ENCODE peak calls at places on chromosomes 16 and 17, in seven cellular contexts. I is B cell, T is endothelial cell, Q is lower lobe of right lung, H is AG04449, Z is epithelial cell of proximal tubule, W is thoracic aorta. N is an unnamed sample.
A peak's percentile ranks its signal among the peaks of the same experiment; 100 is the strongest.

GRCh38 chr17:61868074-61868473 is 4.7 kb upstream of the BRIP1 start:
- DNase-seq in I (no peak), W (no peak), T (no peak), H (no peak), Q (no peak), Z (no peak), N (no peak)

GRCh38 chr16:21268236-21268635 is 9.9 kb downstream of the CRYM start:
- DNase-seq in T (no peak), I (no peak), W (no peak), H (no peak), Q (no peak), Z (no peak), N (no peak)

GRCh38 chr16:75231570-75231969 is 12.8 kb downstream of the CTRB1 start:
- DNase-seq in I (no peak), H (no peak), T (no peak), W (no peak), Q (no peak), Z (no peak), N (no peak)

GRCh38 chr17:4162775-4163498 is 19.9 kb downstream of the CYB5D2 start:
- DNase-seq in W (no peak), H (no peak), I (no peak), Z (no peak), Q (no peak), T (no peak), N (no peak)

GRCh38 chr17:13429201-13429600 is 172.5 kb downstream of the HS3ST3A1 start:
- DNase-seq in H (peak; percentile 69), Q (no peak), T (no peak), W (no peak), Z (no peak), I (no peak), N (peak; percentile 95)

GRCh38 chr17:1997587-1998425 is 27.3 kb downstream of the RTN4RL1 start:
- DNase-seq in Z (no peak), I (no peak), Q (peak; percentile 70), W (no peak), T (no peak), H (no peak), N (no peak)

GRCh38 chr17:32241521-32242094 is 24.0 kb upstream of the RHBDL3 start:
- DNase-seq in H (no peak), I (no peak), W (no peak), Q (no peak), Z (no peak), T (no peak), N (no peak)

GRCh38 chr16:30651124-30652004 is 604 bp downstream of the PRR14 start:
- DNase-seq in I (peak; percentile 91), H (no peak), Q (peak; percentile 82), W (no peak), T (peak; percentile 73), Z (no peak), N (peak; percentile 91)

GRCh38 chr16:49593423-49594040 is 219.9 kb downstream of the C16orf78 start:
- DNase-seq in Q (no peak), I (no peak), W (no peak), T (no peak), Z (no peak), H (no peak), N (no peak)

GRCh38 chr16:491225-491919 is 36.1 kb upstream of the CAPN15 start:
- DNase-seq in Q (no peak), Z (no peak), W (no peak), I (no peak), H (no peak), T (no peak), N (no peak)

GRCh38 chr17:76234354-76234679 is 6.0 kb downstream of the RNF157 start:
- DNase-seq in T (no peak), H (no peak), I (no peak), Q (no peak), W (no peak), Z (no peak), N (no peak)

GRCh38 chr17:78873519-78874340 is 29.3 kb downstream of the CEP295NL start:
- DNase-seq in T (no peak), H (no peak), I (no peak), Q (no peak), Z (no peak), W (no peak), N (peak; percentile 60)

GRCh38 chr16:47143329-47143676 is 442 bp downstream of the NETO2 start:
- DNase-seq in H (no peak), I (peak; percentile 84), T (peak; percentile 86), Z (no peak), W (no peak), Q (peak; percentile 64), N (peak; percentile 60)

GRCh38 chr17:42797067-42798007 is 1.2 kb downstream of the COA3 start:
- DNase-seq in Z (peak; percentile 83), Q (no peak), H (no peak), I (no peak), W (no peak), T (no peak), N (no peak)

GRCh38 chr16:4373909-4374742 is 2.5 kb downstream of the VASN start:
- DNase-seq in H (peak; percentile 95), W (peak; percentile 64), Q (peak; percentile 79), Z (no peak), I (no peak), T (peak; percentile 45), N (peak; percentile 96)

GRCh38 chr16:29192329-29193247 is 207.7 kb downstream of the LAT start:
- DNase-seq in W (no peak), H (no peak), Z (no peak), T (no peak), I (no peak), Q (no peak), N (no peak)
- TF ChIP-seq CTCF in W (no peak), H (peak; percentile 8), Z (no peak), T (no peak), I (peak; percentile 18), Q (no peak), N (no peak)

GRCh38 chr17:7932949-7933348 is 943 bp downstream of the CNTROB start:
- DNase-seq in H (no peak), Z (no peak), T (peak; percentile 24), W (no peak), Q (peak; percentile 67), I (peak; percentile 43), N (peak; percentile 78)

GRCh38 chr17:7929158-7930029 is at the start of gene KCNAB3:
- DNase-seq in Q (no peak), I (peak; percentile 44), H (no peak), Z (no peak), W (no peak), T (peak; percentile 74), N (peak; percentile 94)

GRCh38 chr17:7931709-7932482 is at the start of the genes CNTROB and TRAPPC1:
- DNase-seq in I (peak; percentile 100), H (peak; percentile 92), Z (peak; percentile 77), Q (peak; percentile 100), T (peak; percentile 99), W (peak; percentile 99), N (peak; percentile 100)

GRCh38 chr17:7932483-7932891 is 481 bp downstream of the CNTROB start:
- DNase-seq in T (no peak), Q (peak; percentile 58), I (no peak), W (no peak), H (no peak), Z (no peak), N (peak; percentile 49)

DNA sequence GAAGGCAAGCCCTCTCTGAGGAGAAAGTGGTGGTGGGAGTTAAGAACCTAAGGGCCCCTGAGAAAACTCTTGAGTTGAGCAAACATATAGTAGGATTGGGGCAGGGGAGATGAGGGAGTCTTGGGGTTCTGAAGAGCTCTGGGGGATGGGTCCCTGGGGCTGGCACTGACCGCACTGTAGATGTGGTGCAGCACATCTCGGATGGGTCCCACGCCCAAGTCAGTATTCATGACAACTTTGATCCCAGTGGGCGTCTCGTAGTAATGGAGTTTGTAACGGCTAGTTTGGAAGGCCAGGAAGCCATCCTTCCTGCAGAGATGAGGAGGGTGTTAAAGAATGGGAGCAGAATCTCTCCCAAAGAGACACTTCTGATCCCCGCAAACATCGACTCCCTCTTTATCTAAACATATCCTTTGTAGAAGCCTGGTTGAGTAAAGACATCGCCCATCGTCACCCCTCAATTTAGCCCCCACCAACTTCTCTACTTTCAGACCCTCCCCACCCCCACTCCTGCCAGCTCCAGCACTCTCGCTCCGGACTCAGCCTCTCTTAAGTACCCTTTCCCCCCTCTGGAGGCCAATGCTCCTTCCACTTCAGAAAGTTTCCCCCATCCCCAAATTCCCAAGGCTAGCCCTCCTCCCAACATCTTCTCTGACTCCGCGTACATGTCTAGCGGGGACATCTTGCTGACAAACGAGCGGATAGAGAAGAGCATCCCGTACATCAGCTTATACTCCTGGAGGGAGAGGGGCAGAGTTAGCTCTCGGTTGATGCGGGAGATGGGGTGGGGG is 710 bp downstream of the TRAPPC1 start:
- DNase-seq in I (no peak), W (no peak), T (no peak), Q (no peak), H (no peak), Z (no peak), N (peak; percentile 23)
- TF ChIP-seq CTCF in I (no peak), W (no peak), T (no peak), Q (no peak), H (no peak), Z (no peak), N (no peak)

DNA sequence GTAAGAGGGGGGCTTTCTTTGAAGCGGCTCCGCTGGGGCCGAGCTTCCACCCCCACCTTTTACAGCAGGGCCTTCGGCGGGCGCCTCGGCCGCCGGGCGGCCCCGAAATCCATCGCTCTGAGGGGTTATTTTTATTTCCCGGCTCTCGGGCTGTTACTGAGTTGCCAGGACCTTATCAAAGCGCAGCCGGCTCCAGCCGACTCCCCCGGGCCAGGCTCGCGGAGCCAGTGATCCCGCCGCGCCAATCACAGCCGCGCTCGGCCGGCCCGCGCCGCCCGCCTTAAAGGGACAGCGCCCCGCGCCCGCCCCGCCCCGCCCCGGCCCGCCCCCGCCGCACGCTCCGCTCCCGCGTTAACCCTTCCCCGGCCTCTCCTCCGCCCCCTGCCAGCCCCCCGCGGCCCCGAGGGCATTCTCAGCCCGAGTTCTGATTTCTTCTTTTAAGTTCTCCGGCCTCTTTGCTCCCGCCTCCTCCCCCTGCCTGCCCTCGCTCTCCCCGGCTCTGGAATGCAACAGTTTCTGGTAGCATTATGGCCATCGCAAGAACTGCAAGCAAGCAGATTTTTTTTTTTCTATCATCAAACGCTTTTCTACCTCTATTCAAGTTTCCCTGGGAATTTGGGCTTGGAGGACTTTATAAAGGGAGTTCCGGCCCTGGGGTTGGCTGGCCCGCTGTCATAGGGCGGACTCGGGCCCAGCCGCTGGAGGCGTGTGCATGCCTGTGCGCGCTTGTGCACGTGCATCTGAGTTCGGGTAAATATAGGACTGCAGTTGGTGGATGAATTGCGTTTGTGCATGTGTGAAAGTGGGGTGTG is at the start of gene AXIN2:
- DNase-seq in I (peak; percentile 82), Z (no peak), T (peak; percentile 92), W (peak; percentile 66), Q (peak; percentile 94), H (no peak), N (peak; percentile 96)
- TF ChIP-seq CTCF in I (no peak), Z (peak; percentile 27), T (no peak), W (peak; percentile 49), Q (peak; percentile 17), H (no peak), N (peak; percentile 3)

DNA sequence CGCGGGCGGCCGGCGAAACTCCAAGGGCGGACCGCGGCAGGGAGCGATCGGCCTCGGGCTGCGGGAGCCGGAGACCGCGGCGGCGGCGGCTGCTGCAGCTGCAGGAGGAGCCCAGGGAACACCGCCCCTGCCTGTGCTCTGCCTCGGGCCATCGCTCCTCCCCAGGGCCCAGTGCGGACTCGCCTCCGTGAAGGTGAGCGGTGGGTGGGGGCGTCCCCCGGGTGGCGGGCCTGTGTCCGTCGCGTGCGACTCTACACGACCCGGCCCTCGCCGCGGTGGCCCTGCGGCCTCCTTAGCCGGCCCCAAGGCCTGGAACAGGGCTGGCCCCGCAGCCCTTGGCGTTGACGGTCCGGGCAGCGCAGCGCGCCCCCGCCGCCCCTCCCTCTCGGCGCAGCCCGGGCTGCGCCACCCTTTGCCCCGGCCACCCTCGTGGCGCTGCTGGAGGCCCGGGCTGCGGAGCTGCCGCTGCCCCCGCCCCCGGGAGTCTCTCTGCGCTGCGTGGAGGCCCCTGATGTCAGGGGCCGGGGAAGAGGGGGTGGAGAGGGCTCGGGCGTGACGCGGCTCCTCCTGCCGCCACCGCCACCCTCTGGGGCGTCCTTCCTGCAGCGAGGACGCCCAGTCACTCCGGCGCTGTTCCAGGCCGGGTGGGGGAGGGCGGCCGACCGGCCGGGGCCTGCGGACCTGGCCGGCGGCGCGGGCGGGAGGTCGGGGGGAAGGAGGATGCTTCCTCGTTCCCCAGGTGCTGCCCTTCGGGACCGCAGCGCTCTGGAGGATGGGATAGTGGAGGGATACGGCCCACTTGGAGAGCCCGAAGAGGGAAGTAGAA is 485 bp downstream of the DYNLL2 start:
- DNase-seq in W (no peak), Z (no peak), T (peak; percentile 44), I (peak; percentile 83), H (no peak), Q (peak; percentile 80), N (peak; percentile 88)
- TF ChIP-seq CTCF in W (no peak), Z (no peak), T (no peak), I (no peak), H (no peak), Q (no peak), N (no peak)

N was measured in foreskin fibroblast.